ENCODE peak calls at places on chromosomes 6 and 20, in eight cellular contexts. E is keratinocyte, M is ovary, Z is lung, B is A549, D is SK-N-SH, Q is cardiac muscle cell, U is heart left ventricle. W is an unnamed sample.

GRCh38 chr6:108840919-108841318 is 7.3 kb upstream of the ARMC2 start:
- DNase-seq in U (no peak), Z (no peak), E (no peak), D (no peak), Q (no peak), B (no peak), M (no peak), W (no peak)

GRCh38 chr20:4781211-4781610 is 59.5 kb downstream of the PRND start:
- DNase-seq in Z (no peak), E (no peak), U (no peak), M (no peak), B (no peak), D (no peak), Q (no peak), W (no peak)

GRCh38 chr20:2142649-2143048 is 41.0 kb downstream of the STK35 start:
- DNase-seq in U (peak; percentile 77), M (no peak), Z (no peak), B (no peak), E (no peak), Q (no peak), D (no peak), W (no peak)

GRCh38 chr6:5302995-5303622 is 41.8 kb downstream of the FARS2 start:
- DNase-seq in Q (peak; percentile 65), Z (peak; percentile 39), U (peak; percentile 44), D (no peak), E (peak; percentile 13), B (peak; percentile 33), M (no peak), W (peak; percentile 59)

GRCh38 chr6:10540073-10540746 is 19.1 kb downstream of the GCNT2 start:
- DNase-seq in Z (no peak), M (no peak), U (no peak), E (no peak), B (no peak), Q (no peak), D (no peak), W (no peak)

GRCh38 chr6:74170118-74170517 is 474.1 kb downstream of the CD109 start:
- DNase-seq in U (no peak), B (no peak), Q (no peak), D (no peak), Z (no peak), E (peak; percentile 2), M (peak; percentile 20), W (no peak)

GRCh38 chr6:152310371-152310954 is 326.7 kb downstream of the SYNE1 start:
- DNase-seq in Q (no peak), Z (no peak), D (no peak), E (no peak), U (no peak), M (no peak), B (no peak), W (no peak)

GRCh38 chr6:125008957-125009356 is 46.7 kb downstream of the RNF217 start:
- DNase-seq in Z (no peak), M (no peak), U (no peak), D (no peak), E (no peak), B (no peak), Q (no peak), W (no peak)

GRCh38 chr6:2237001-2237400 is 8.4 kb downstream of the GMDS start:
- DNase-seq in Q (no peak), M (no peak), U (no peak), D (no peak), Z (no peak), B (no peak), E (peak; percentile 33), W (no peak)

GRCh38 chr6:151143806-151144205 is 96.0 kb upstream of the AKAP12 start:
- DNase-seq in E (no peak), M (no peak), D (no peak), Z (no peak), U (no peak), Q (no peak), B (no peak), W (no peak)

GRCh38 chr20:61719691-61720347 is 345.9 kb downstream of the TAF4 start:
- DNase-seq in Z (no peak), D (no peak), E (no peak), M (no peak), Q (no peak), B (no peak), U (no peak), W (no peak)

GRCh38 chr20:62811320-62811719 is 5.5 kb upstream of the COL9A3 start:
- DNase-seq in B (no peak), Q (no peak), U (no peak), Z (no peak), M (no peak), D (no peak), E (no peak), W (no peak)
- H3K4me1 ChIP-seq in B (peaks cover 25% of the 10 kb centered on the region), Q (no peaks in the 10 kb centered on the region), U (peaks cover 37% of the 10 kb centered on the region), Z (no peaks in the 10 kb centered on the region), M (peaks cover 6% of the 10 kb centered on the region), D (peaks cover 8% of the 10 kb centered on the region), E (peaks cover 15% of the 10 kb centered on the region), W (peaks cover under 1% of the 10 kb centered on the region)

GRCh38 chr20:46557231-46557956 is 6.9 kb upstream of the OCSTAMP start:
- DNase-seq in E (no peak), Q (no peak), U (no peak), B (no peak), M (no peak), D (no peak), Z (no peak), W (no peak)

GRCh38 chr20:46559001-46559400 is 8.5 kb upstream of the OCSTAMP start:
- DNase-seq in D (no peak), Z (no peak), Q (no peak), B (no peak), U (no peak), E (no peak), M (no peak), W (no peak)

GRCh38 chr20:46562009-46562372 is 11.5 kb upstream of the OCSTAMP start:
- DNase-seq in Q (no peak), B (no peak), Z (no peak), E (no peak), D (no peak), U (no peak), M (no peak), W (no peak)

GRCh38 chr20:46558511-46558959 is 8.1 kb upstream of the OCSTAMP start:
- DNase-seq in U (peak; percentile 46), B (peak; percentile 59), D (no peak), Z (peak; percentile 30), Q (no peak), M (peak; percentile 19), E (peak; percentile 2), W (no peak)

GRCh38 chr20:46559685-46560440 is 9.4 kb upstream of the OCSTAMP start:
- DNase-seq in M (no peak), U (no peak), Q (no peak), B (no peak), Z (no peak), D (no peak), E (no peak), W (no peak)
- TF ChIP-seq CTCF in M (no peak), U (no peak), Q (no peak), B (no peak), Z (no peak), D (no peak), E (no peak), W (no peak)

GRCh38 chr6:111736005-111736607 is 130.4 kb upstream of the TRAF3IP2 start:
- DNase-seq in Q (no peak), B (no peak), E (no peak), M (no peak), Z (no peak), U (no peak), D (no peak), W (no peak)

GRCh38 chr6:111737065-111737521 is 131.4 kb upstream of the TRAF3IP2 start:
- DNase-seq in Z (no peak), Q (no peak), B (no peak), M (no peak), E (peak; percentile 36), D (no peak), U (no peak), W (no peak)

GRCh38 chr6:111732390-111732789 is 126.7 kb upstream of the TRAF3IP2 start:
- DNase-seq in D (no peak), E (no peak), Q (no peak), Z (no peak), B (no peak), U (no peak), M (no peak), W (no peak)

GRCh38 chr6:111731404-111732195 is 125.9 kb upstream of the TRAF3IP2 start:
- DNase-seq in B (no peak), M (no peak), E (no peak), Z (no peak), D (no peak), Q (no peak), U (no peak), W (no peak)

DNA sequence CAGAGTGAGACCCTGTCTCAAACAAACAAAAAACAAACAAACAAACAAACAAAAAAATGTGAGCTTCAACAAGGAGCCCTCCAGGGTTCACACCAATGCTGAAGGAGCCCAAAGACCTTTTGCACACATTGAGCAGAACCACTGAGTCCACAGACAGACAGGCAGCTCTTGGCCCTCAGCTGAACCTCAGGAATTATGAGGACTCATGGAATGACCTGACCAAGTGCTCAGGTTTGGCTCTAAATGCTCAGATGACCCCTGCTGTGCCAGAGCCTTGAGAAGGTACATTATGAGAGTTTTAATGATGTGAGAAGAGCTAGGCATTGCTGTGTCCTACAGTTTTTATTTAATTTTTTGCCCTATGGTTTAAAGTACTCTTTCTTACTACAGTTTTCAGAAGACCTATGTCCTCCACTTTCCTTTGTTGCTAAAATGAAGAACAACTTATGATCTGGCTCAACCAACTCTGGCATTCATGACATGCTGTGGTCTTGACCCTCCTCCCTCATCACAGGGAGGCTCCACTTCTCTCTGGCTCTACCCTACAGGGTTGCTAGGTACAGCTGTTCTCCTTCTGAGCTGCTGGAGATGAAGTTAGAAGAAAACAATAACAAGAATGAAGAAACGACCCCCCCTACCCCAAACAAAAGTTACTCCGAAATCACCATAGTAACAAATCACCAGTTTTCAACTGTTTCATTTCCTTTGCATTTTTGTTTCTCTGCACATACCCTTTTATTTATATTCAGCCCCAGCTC is 128.6 kb upstream of the TRAF3IP2 start:
- DNase-seq in Q (no peak), E (no peak), U (no peak), M (no peak), B (no peak), Z (no peak), D (no peak), W (no peak)
- H3K4me1 ChIP-seq in Q (no peaks in the 10 kb centered on the region), E (peaks cover 25% of the 10 kb centered on the region), U (peaks cover 67% of the 10 kb centered on the region), M (peaks cover 21% of the 10 kb centered on the region), B (no peaks in the 10 kb centered on the region), Z (peaks cover 11% of the 10 kb centered on the region), D (peaks cover 5% of the 10 kb centered on the region), W (no peaks in the 10 kb centered on the region)

DNA sequence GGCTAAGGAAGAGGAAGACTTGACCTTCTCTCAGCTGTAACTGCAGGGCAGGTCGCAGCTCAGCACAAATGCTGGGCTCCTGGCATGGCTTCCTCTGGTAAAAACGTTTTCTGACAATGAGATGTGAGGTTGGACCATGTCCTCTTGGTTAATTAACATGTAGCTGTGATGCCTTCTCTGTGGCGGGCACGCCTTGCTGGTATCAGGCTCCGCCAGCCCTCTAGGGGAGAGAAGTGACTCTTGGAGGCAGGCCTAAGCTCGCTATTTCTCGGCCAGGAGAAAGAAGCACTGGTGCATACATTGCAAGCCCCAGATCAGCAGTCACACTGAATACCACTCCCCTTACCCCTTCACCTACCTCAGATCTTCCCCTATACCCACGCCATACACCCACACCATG is 65.0 kb downstream of the QRSL1 start:
- DNase-seq in M (no peak), E (no peak), D (no peak), B (no peak), Q (no peak), U (no peak), Z (no peak), W (no peak)
- TF ChIP-seq CTCF in M (no peak), E (peak; percentile 11), D (no peak), B (no peak), Q (no peak), U (no peak), Z (no peak), W (no peak)

GRCh38 chr20:47317127-47317895 is 39.2 kb downstream of the ZMYND8 start:
- DNase-seq in E (peak; percentile 94), Q (no peak), D (no peak), U (peak; percentile 94), Z (peak; percentile 88), M (peak; percentile 78), B (peak; percentile 71), W (peak; percentile 29)
- H3K4me1 ChIP-seq in E (peaks cover 69% of the 10 kb centered on the region), Q (peaks cover 56% of the 10 kb centered on the region), D (peaks cover 57% of the 10 kb centered on the region), U (peaks cover 80% of the 10 kb centered on the region), Z (peaks cover 23% of the 10 kb centered on the region), M (peaks cover 40% of the 10 kb centered on the region), B (peaks cover 89% of the 10 kb centered on the region), W (peaks cover 42% of the 10 kb centered on the region)